ENCODE peak calls at places on chromosomes 3 and 15, in eight cellular contexts. W is fibroblast of mammary gland, P is A549, Q is Panc1, E is epithelial cell of esophagus, D is adrenal gland, X is cardiac fibroblast, B is nephron progenitor cell. U is an unnamed sample.

GRCh38 chr15:91468861-91469260 is 368.8 kb downstream of the SV2B start:
- DNase-seq in D (no peak), P (no peak), X (no peak), E (no peak), Q (no peak), B (no peak), W (no peak), U (no peak)

GRCh38 chr15:48811325-48811938 is 563 bp upstream of the CEP152 start:
- DNase-seq in P (no peak), B (no peak), E (no peak), X (no peak), Q (no peak), W (no peak), D (no peak), U (no peak)

GRCh38 chr3:44989636-44990373 is 13.8 kb downstream of the EXOSC7 start:
- DNase-seq in D (peak), P (no peak), W (no peak), B (no peak), E (no peak), Q (no peak), X (no peak), U (no peak)

GRCh38 chr15:27254016-27254415 is 283.0 kb downstream of the GABRG3 start:
- DNase-seq in Q (no peak), D (no peak), W (no peak), X (no peak), P (no peak), B (no peak), E (no peak), U (no peak)

GRCh38 chr15:95715116-95715888 is 615.2 kb upstream of the NR2F2 start:
- DNase-seq in D (no peak), P (no peak), Q (no peak), W (no peak), B (no peak), E (no peak), X (no peak), U (no peak)

GRCh38 chr3:48273594-48274211 is 32.8 kb downstream of the ZNF589 start:
- DNase-seq in D (peak), Q (peak), E (peak), B (peak), P (peak), W (peak), X (peak), U (peak)

GRCh38 chr3:180680097-180680430 is 775 bp upstream of the CCDC39 start:
- DNase-seq in X (peak), Q (peak), P (peak), W (peak), B (no peak), D (peak), E (peak), U (peak)

GRCh38 chr15:44286814-44287555 is 1.5 kb upstream of the GOLM2 start:
- DNase-seq in W (peak), D (no peak), B (no peak), P (no peak), X (peak), E (peak), Q (no peak), U (no peak)

GRCh38 chr3:99901200-99901926 is 83.7 kb downstream of the CMSS1 start:
- DNase-seq in B (no peak), Q (peak), X (peak), E (peak), D (no peak), P (peak), W (peak), U (no peak)

GRCh38 chr3:171187706-171188290 is 161.3 kb upstream of the SLC2A2 start:
- DNase-seq in E (peak), X (peak), D (no peak), W (peak), Q (no peak), B (peak), P (peak), U (peak)

GRCh38 chr15:69604050-69604378 is 151.4 kb downstream of the RPLP1 start:
- DNase-seq in D (no peak), P (peak), E (peak), Q (no peak), W (no peak), X (no peak), B (no peak), U (no peak)

GRCh38 chr3:174208161-174208560 is 651.0 kb upstream of the NAALADL2 start:
- DNase-seq in Q (no peak), D (no peak), X (no peak), E (no peak), B (no peak), P (no peak), W (no peak), U (no peak)

GRCh38 chr3:106006001-106006400 is 137.2 kb upstream of the CBLB start:
- DNase-seq in X (peak), Q (no peak), P (no peak), E (peak), B (no peak), D (peak), W (peak), U (no peak)

GRCh38 chr15:97114900-97115763 is 784.6 kb downstream of the NR2F2 start:
- DNase-seq in E (peak), B (no peak), X (no peak), Q (no peak), P (no peak), D (no peak), W (no peak), U (no peak)

GRCh38 chr15:97893988-97894387 is 66.5 kb upstream of the ARRDC4 start:
- DNase-seq in P (no peak), B (no peak), Q (no peak), D (no peak), X (no peak), W (no peak), E (peak), U (no peak)

GRCh38 chr3:72559377-72559776 is 288.9 kb downstream of the SHQ1 start:
- DNase-seq in E (no peak), W (no peak), Q (no peak), D (no peak), B (no peak), P (no peak), X (no peak), U (no peak)

GRCh38 chr15:23072633-23073032 is 33.3 kb upstream of the TUBGCP5 start:
- DNase-seq in B (no peak), X (no peak), W (no peak), E (no peak), Q (no peak), D (no peak), P (no peak), U (no peak)

GRCh38 chr3:14548321-14548729 is 8.2 kb upstream of the GRIP2 start:
- DNase-seq in B (peak), E (peak), W (peak), D (peak), P (peak), Q (no peak), X (peak), U (peak)

GRCh38 chr3:188389711-188390346 is 235.9 kb downstream of the LPP start:
- DNase-seq in B (no peak), W (no peak), Q (no peak), D (peak), X (peak), E (peak), P (no peak), U (no peak)

GRCh38 chr15:85950101-85950500 is 129.6 kb upstream of the AGBL1 start:
- DNase-seq in Q (no peak), X (no peak), D (no peak), W (no peak), P (no peak), B (no peak), E (no peak), U (no peak)

GRCh38 chr3:3801510-3801841 is 2.2 kb downstream of the LRRN1 start:
- DNase-seq in P (no peak), X (no peak), D (no peak), W (no peak), Q (no peak), B (no peak), E (no peak), U (peak)

GRCh38 chr3:149542375-149543312 is 68.1 kb downstream of the TM4SF4 start:
- DNase-seq in E (no peak), Q (no peak), P (peak), D (no peak), X (peak), B (no peak), W (no peak), U (no peak)

GRCh38 chr15:64803526-64803925 is 21.9 kb downstream of the PIF1 start:
- DNase-seq in P (no peak), X (no peak), Q (no peak), B (no peak), D (no peak), E (no peak), W (no peak), U (no peak)

GRCh38 chr3:194051554-194052175 is 84.3 kb upstream of the HES1 start:
- DNase-seq in D (no peak), E (no peak), B (no peak), W (no peak), P (no peak), X (no peak), Q (no peak), U (no peak)

GRCh38 chr3:135992072-135992471 is 26.5 kb downstream of the PPP2R3A start:
- DNase-seq in D (no peak), W (peak), B (no peak), E (peak), X (peak), P (no peak), Q (peak), U (no peak)

GRCh38 chr3:126442099-126442848 is 33.4 kb downstream of the ZXDC start:
- DNase-seq in P (no peak), B (no peak), D (no peak), X (no peak), W (no peak), Q (no peak), E (no peak), U (no peak)

GRCh38 chr15:38724827-38725226 is 160.2 kb upstream of the RASGRP1 start:
- DNase-seq in P (no peak), B (no peak), W (no peak), X (no peak), D (no peak), E (no peak), Q (no peak), U (no peak)

GRCh38 chr15:76431936-76432335 is 95.4 kb downstream of the ISL2 start:
- DNase-seq in B (peak), E (no peak), Q (no peak), D (no peak), P (no peak), X (peak), W (no peak), U (no peak)

GRCh38 chr3:63168179-63168578 is 109.9 kb upstream of the SYNPR start:
- DNase-seq in X (no peak), Q (no peak), W (no peak), D (no peak), B (no peak), P (no peak), E (peak), U (no peak)

GRCh38 chr3:77780621-77781020 is 740.7 kb downstream of the ROBO2 start:
- DNase-seq in X (no peak), P (no peak), B (no peak), E (no peak), W (no peak), Q (no peak), D (no peak), U (no peak)

GRCh38 chr15:59537384-59537783 is 74.2 kb upstream of the GCNT3 start:
- DNase-seq in W (no peak), D (no peak), P (no peak), Q (no peak), E (no peak), X (no peak), B (no peak), U (no peak)

GRCh38 chr15:54082836-54083492 is 104.7 kb downstream of the UNC13C start:
- DNase-seq in E (peak), P (peak), Q (peak), W (peak), X (peak), D (no peak), B (peak), U (peak)

GRCh38 chr3:81249540-81250029 is 511.9 kb downstream of the GBE1 start:
- DNase-seq in E (peak), P (peak), Q (no peak), D (no peak), X (peak), B (no peak), W (peak), U (no peak)

GRCh38 chr3:151290673-151291072 is 12.3 kb upstream of the P2RY14 start:
- DNase-seq in B (no peak), X (peak), D (no peak), Q (no peak), E (peak), P (peak), W (peak), U (no peak)
- TF ChIP-seq CTCF in B (no peak), X (peak), D (peak), Q (peak), E (peak), P (peak), W (peak), U (peak)

DNA sequence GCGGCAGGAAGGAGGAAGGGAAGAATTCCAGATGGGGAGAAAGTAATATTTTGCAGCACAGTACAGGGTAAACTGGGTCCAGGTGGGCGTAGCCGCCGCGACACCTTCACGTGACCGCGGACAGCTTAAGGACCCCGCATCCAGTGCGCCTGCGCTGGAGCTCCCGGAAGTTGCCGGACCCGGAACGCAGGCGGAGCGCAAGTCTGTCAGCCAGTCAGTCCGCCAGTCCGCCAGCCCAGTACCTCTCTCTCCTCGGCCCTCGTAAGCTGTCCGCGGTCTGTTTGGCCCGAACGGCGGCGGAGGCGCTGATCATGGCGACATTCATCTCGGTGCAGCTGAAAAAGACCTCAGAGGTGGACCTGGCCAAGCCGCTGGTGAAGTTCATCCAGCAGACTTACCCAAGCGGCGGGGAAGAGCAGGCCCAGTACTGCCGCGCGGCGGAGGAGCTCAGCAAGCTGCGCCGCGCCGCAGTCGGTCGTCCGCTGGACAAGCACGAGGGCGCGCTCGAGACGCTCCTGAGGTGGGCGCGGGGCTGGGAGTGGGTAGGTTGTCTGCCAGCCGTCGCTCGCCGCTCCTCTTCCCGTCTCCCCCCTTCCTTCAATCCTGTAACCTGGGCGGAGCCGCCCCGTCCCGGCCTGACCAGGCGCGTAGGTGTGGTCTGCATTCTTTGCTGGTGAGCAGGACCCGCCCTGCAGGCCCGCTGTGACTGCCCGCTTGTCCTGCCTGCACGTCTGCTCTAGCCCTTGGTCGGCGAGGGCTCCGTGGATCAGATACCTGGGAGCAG is at the start of gene PDCD6IP:
- DNase-seq in P (peak), E (peak), Q (peak), X (peak), W (peak), D (peak), B (peak), U (peak)
- TF ChIP-seq CTCF in P (no peak), E (no peak), Q (no peak), X (peak), W (no peak), D (peak), B (no peak), U (peak)

GRCh38 chr3:141426404-141427034 is 58.2 kb downstream of the ZBTB38 start:
- DNase-seq in E (peak), X (peak), P (peak), Q (no peak), B (peak), W (peak), D (peak), U (no peak)
- TF ChIP-seq CTCF in E (no peak), X (no peak), P (no peak), Q (no peak), B (no peak), W (no peak), D (no peak), U (no peak)

GRCh38 chr15:42796955-42797779 is 60.2 kb upstream of the CDAN1 start:
- DNase-seq in D (no peak), P (no peak), B (no peak), X (peak), E (peak), Q (no peak), W (peak), U (no peak)

GRCh38 chr15:42798802-42799201 is 61.9 kb upstream of the CDAN1 start:
- DNase-seq in W (no peak), D (no peak), E (no peak), B (no peak), X (no peak), Q (no peak), P (no peak), U (no peak)

GRCh38 chr15:42802168-42802567 is 65.2 kb upstream of the CDAN1 start:
- DNase-seq in D (no peak), W (no peak), X (no peak), E (no peak), P (no peak), Q (no peak), B (no peak), U (no peak)

GRCh38 chr15:42803436-42803835 is 66.5 kb upstream of the CDAN1 start:
- DNase-seq in X (no peak), B (no peak), P (no peak), W (no peak), E (no peak), Q (no peak), D (no peak), U (no peak)

DNA sequence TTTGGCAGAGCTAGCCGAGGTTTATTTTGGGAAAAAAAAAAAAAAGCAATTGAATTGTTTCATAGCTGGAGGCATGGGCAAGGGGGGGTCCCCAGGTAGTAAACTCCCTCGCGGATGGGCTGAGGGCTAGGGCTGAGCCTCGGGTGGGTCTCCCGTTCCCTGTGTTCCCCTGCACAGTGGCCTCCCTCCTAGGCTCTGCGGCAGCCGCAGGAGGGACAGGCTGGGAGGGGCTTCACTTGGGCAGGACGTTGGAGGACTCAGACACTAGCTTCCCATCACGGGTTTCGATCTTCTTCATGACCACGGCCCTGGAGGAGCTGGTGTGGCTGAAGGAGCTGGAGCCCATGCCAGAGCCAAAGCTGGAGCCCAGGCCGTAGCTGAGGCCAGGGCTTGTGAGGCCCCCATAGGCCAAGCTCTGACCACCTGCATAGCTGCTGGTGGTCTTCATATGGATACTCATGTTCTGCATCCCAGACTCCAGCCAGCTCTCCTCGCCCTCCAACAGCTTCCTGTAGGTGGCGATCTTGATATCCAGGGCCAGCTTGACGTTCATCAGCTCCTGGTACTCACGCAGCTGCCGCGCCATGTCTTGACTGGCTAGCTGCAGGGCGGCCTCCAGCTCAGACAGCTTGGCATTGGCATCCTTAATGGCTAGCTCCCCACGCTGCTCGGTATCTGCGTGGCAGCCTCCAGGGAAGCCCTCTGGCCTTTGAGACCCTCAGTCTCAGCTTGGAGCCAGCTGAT is 64.0 kb upstream of the CDAN1 start:
- DNase-seq in Q (no peak), W (no peak), X (no peak), P (peak), D (no peak), B (no peak), E (peak), U (peak)
- TF ChIP-seq CTCF in Q (peak), W (no peak), X (no peak), P (no peak), D (no peak), B (no peak), E (peak), U (no peak)

GRCh38 chr3:125141596-125142417 is 70.7 kb downstream of the SLC12A8 start:
- DNase-seq in W (no peak), P (no peak), E (peak), B (peak), Q (no peak), X (peak), D (peak), U (peak)
- TF ChIP-seq CTCF in W (peak), P (no peak), E (peak), B (no peak), Q (no peak), X (peak), D (peak), U (peak)